ENCODE peak calls at places on chromosomes 3 and 15, in nine cellular contexts. One of them, this sample, is unnamed.
A peak's percentile ranks its signal among the peaks of the same experiment; 100 is the strongest.

GRCh38 chr3:66693461-66693912 is 192.7 kb upstream of the LRIG1 start:
- DNase-seq in tibial nerve: peak; percentile 28
- DNase-seq in small intestine: peak; percentile 32
- DNase-seq in IMR-90: peak; percentile 43
- DNase-seq in CD8-positive, alpha-beta T cell: no peak
- DNase-seq in mammary epithelial cell: no peak
- DNase-seq in astrocyte: peak; percentile 29
- DNase-seq in cardiac muscle cell: peak; percentile 41
- DNase-seq in spleen: no peak
- DNase-seq in this sample: no peak

GRCh38 chr15:101001056-101001455 is 81.9 kb downstream of the LRRK1 start:
- DNase-seq in tibial nerve: no peak
- DNase-seq in small intestine: no peak
- DNase-seq in IMR-90: no peak
- DNase-seq in CD8-positive, alpha-beta T cell: no peak
- DNase-seq in mammary epithelial cell: no peak
- DNase-seq in astrocyte: no peak
- DNase-seq in cardiac muscle cell: no peak
- DNase-seq in spleen: no peak
- DNase-seq in this sample: no peak

GRCh38 chr15:85704720-85705119 is 90.0 kb downstream of the KLHL25 start:
- DNase-seq in tibial nerve: no peak
- DNase-seq in small intestine: no peak
- DNase-seq in IMR-90: no peak
- DNase-seq in CD8-positive, alpha-beta T cell: no peak
- DNase-seq in mammary epithelial cell: no peak
- DNase-seq in astrocyte: no peak
- DNase-seq in cardiac muscle cell: no peak
- DNase-seq in spleen: no peak
- DNase-seq in this sample: no peak

GRCh38 chr3:37862219-37862711 is 585 bp downstream of the CTDSPL start:
- DNase-seq in tibial nerve: no peak
- DNase-seq in small intestine: peak; percentile 54
- DNase-seq in IMR-90: peak; percentile 48
- DNase-seq in CD8-positive, alpha-beta T cell: no peak
- DNase-seq in mammary epithelial cell: no peak
- DNase-seq in astrocyte: no peak
- DNase-seq in cardiac muscle cell: peak; percentile 49
- DNase-seq in spleen: peak; percentile 83
- DNase-seq in this sample: no peak

GRCh38 chr3:123668906-123669305 is 84.1 kb upstream of the HACD2 start:
- DNase-seq in tibial nerve: no peak
- DNase-seq in small intestine: no peak
- DNase-seq in IMR-90: no peak
- DNase-seq in CD8-positive, alpha-beta T cell: no peak
- DNase-seq in mammary epithelial cell: no peak
- DNase-seq in astrocyte: no peak
- DNase-seq in cardiac muscle cell: no peak
- DNase-seq in spleen: no peak
- DNase-seq in this sample: no peak

GRCh38 chr15:44458429-44458828 is 31.0 kb downstream of the CTDSPL2 start:
- DNase-seq in tibial nerve: no peak
- DNase-seq in small intestine: peak; percentile 52
- DNase-seq in IMR-90: no peak
- DNase-seq in CD8-positive, alpha-beta T cell: no peak
- DNase-seq in mammary epithelial cell: no peak
- DNase-seq in astrocyte: no peak
- DNase-seq in cardiac muscle cell: no peak
- DNase-seq in spleen: no peak
- DNase-seq in this sample: no peak

GRCh38 chr15:81311834-81312459 is 12.0 kb downstream of the STARD5 start:
- DNase-seq in tibial nerve: no peak
- DNase-seq in small intestine: no peak
- DNase-seq in IMR-90: peak; percentile 31
- DNase-seq in CD8-positive, alpha-beta T cell: no peak
- DNase-seq in mammary epithelial cell: no peak
- DNase-seq in astrocyte: peak; percentile 59
- DNase-seq in cardiac muscle cell: no peak
- DNase-seq in spleen: peak; percentile 78
- DNase-seq in this sample: no peak

GRCh38 chr3:52087728-52088127 is 31.4 kb upstream of the DUSP7 start:
- DNase-seq in tibial nerve: no peak
- DNase-seq in small intestine: peak; percentile 69
- DNase-seq in IMR-90: no peak
- DNase-seq in CD8-positive, alpha-beta T cell: no peak
- DNase-seq in mammary epithelial cell: no peak
- DNase-seq in astrocyte: no peak
- DNase-seq in cardiac muscle cell: no peak
- DNase-seq in spleen: peak; percentile 38
- DNase-seq in this sample: no peak

GRCh38 chr3:113092746-113093145 is 102.0 kb downstream of the GTPBP8 start:
- DNase-seq in tibial nerve: no peak
- DNase-seq in small intestine: no peak
- DNase-seq in IMR-90: no peak
- DNase-seq in CD8-positive, alpha-beta T cell: no peak
- DNase-seq in mammary epithelial cell: no peak
- DNase-seq in astrocyte: no peak
- DNase-seq in cardiac muscle cell: no peak
- DNase-seq in spleen: no peak
- DNase-seq in this sample: no peak

GRCh38 chr3:167976880-167977498 is 118.7 kb downstream of the GOLIM4 start:
- DNase-seq in tibial nerve: no peak
- DNase-seq in small intestine: peak; percentile 78
- DNase-seq in IMR-90: no peak
- DNase-seq in CD8-positive, alpha-beta T cell: no peak
- DNase-seq in mammary epithelial cell: no peak
- DNase-seq in astrocyte: no peak
- DNase-seq in cardiac muscle cell: peak; percentile 66
- DNase-seq in spleen: no peak
- DNase-seq in this sample: no peak

GRCh38 chr3:11609481-11609880 is 34.2 kb downstream of the VGLL4 start:
- DNase-seq in tibial nerve: no peak
- DNase-seq in small intestine: no peak
- DNase-seq in IMR-90: no peak
- DNase-seq in CD8-positive, alpha-beta T cell: no peak
- DNase-seq in mammary epithelial cell: no peak
- DNase-seq in astrocyte: no peak
- DNase-seq in cardiac muscle cell: no peak
- DNase-seq in spleen: no peak
- DNase-seq in this sample: no peak

GRCh38 chr15:78930577-78931388 is 14.1 kb downstream of the CTSH start:
- DNase-seq in tibial nerve: no peak
- DNase-seq in small intestine: no peak
- DNase-seq in IMR-90: peak; percentile 92
- DNase-seq in CD8-positive, alpha-beta T cell: no peak
- DNase-seq in mammary epithelial cell: peak; percentile 100
- DNase-seq in astrocyte: peak; percentile 95
- DNase-seq in cardiac muscle cell: peak; percentile 83
- DNase-seq in spleen: peak; percentile 61
- DNase-seq in this sample: no peak

GRCh38 chr3:158710601-158711000 is 21.7 kb downstream of the RARRES1 start:
- DNase-seq in tibial nerve: no peak
- DNase-seq in small intestine: no peak
- DNase-seq in IMR-90: no peak
- DNase-seq in CD8-positive, alpha-beta T cell: no peak
- DNase-seq in mammary epithelial cell: no peak
- DNase-seq in astrocyte: peak; percentile 14
- DNase-seq in cardiac muscle cell: no peak
- DNase-seq in spleen: no peak
- DNase-seq in this sample: no peak

GRCh38 chr3:8524249-8524648 is 22.6 kb downstream of the LMCD1 start:
- DNase-seq in tibial nerve: no peak
- DNase-seq in small intestine: no peak
- DNase-seq in IMR-90: no peak
- DNase-seq in CD8-positive, alpha-beta T cell: no peak
- DNase-seq in mammary epithelial cell: peak; percentile 36
- DNase-seq in astrocyte: no peak
- DNase-seq in cardiac muscle cell: no peak
- DNase-seq in spleen: no peak
- DNase-seq in this sample: no peak

GRCh38 chr3:119240101-119240581 is 537 bp downstream of the B4GALT4 start:
- DNase-seq in tibial nerve: no peak
- DNase-seq in small intestine: peak; percentile 93
- DNase-seq in IMR-90: no peak
- DNase-seq in CD8-positive, alpha-beta T cell: no peak
- DNase-seq in mammary epithelial cell: peak; percentile 17
- DNase-seq in astrocyte: no peak
- DNase-seq in cardiac muscle cell: peak; percentile 18
- DNase-seq in spleen: no peak
- DNase-seq in this sample: no peak

GRCh38 chr15:62941719-62942118 is 100.8 kb upstream of the TPM1 start:
- DNase-seq in tibial nerve: no peak
- DNase-seq in small intestine: no peak
- DNase-seq in IMR-90: peak; percentile 52
- DNase-seq in CD8-positive, alpha-beta T cell: peak; percentile 5
- DNase-seq in mammary epithelial cell: no peak
- DNase-seq in astrocyte: no peak
- DNase-seq in cardiac muscle cell: no peak
- DNase-seq in spleen: no peak
- DNase-seq in this sample: no peak

GRCh38 chr15:36401586-36401966 is 177.8 kb upstream of the CDIN1 start:
- DNase-seq in tibial nerve: no peak
- DNase-seq in small intestine: no peak
- DNase-seq in IMR-90: no peak
- DNase-seq in CD8-positive, alpha-beta T cell: no peak
- DNase-seq in mammary epithelial cell: no peak
- DNase-seq in astrocyte: no peak
- DNase-seq in cardiac muscle cell: peak; percentile 18
- DNase-seq in spleen: no peak
- DNase-seq in this sample: no peak

GRCh38 chr15:41284425-41285177 is 47.8 kb downstream of the OIP5 start:
- DNase-seq in tibial nerve: no peak
- DNase-seq in small intestine: peak; percentile 60
- DNase-seq in IMR-90: no peak
- DNase-seq in CD8-positive, alpha-beta T cell: no peak
- DNase-seq in mammary epithelial cell: peak; percentile 23
- DNase-seq in astrocyte: no peak
- DNase-seq in cardiac muscle cell: peak; percentile 25
- DNase-seq in spleen: no peak
- DNase-seq in this sample: no peak

GRCh38 chr3:10680796-10681195 is 135.2 kb upstream of the SLC6A11 start:
- DNase-seq in tibial nerve: no peak
- DNase-seq in small intestine: no peak
- DNase-seq in IMR-90: no peak
- DNase-seq in CD8-positive, alpha-beta T cell: no peak
- DNase-seq in mammary epithelial cell: no peak
- DNase-seq in astrocyte: no peak
- DNase-seq in cardiac muscle cell: no peak
- DNase-seq in spleen: no peak
- DNase-seq in this sample: no peak

GRCh38 chr3:134258761-134259347 is 8.2 kb upstream of the RYK start:
- DNase-seq in tibial nerve: no peak
- DNase-seq in small intestine: no peak
- DNase-seq in IMR-90: peak; percentile 41
- DNase-seq in CD8-positive, alpha-beta T cell: no peak
- DNase-seq in mammary epithelial cell: peak; percentile 56
- DNase-seq in astrocyte: no peak
- DNase-seq in cardiac muscle cell: no peak
- DNase-seq in spleen: no peak
- DNase-seq in this sample: no peak
- H3K27ac ChIP-seq in tibial nerve: no peak overlapping the region
- H3K27ac ChIP-seq in small intestine: no peak overlapping the region
- H3K27ac ChIP-seq in IMR-90: no peak overlapping the region
- H3K27ac ChIP-seq in CD8-positive, alpha-beta T cell: no peak overlapping the region
- H3K27ac ChIP-seq in mammary epithelial cell: no peak overlapping the region
- H3K27ac ChIP-seq in astrocyte: no peak overlapping the region
- H3K27ac ChIP-seq in cardiac muscle cell: no peak overlapping the region
- H3K27ac ChIP-seq in spleen: no peak overlapping the region
- H3K27ac ChIP-seq in this sample: no peak overlapping the region

DNA sequence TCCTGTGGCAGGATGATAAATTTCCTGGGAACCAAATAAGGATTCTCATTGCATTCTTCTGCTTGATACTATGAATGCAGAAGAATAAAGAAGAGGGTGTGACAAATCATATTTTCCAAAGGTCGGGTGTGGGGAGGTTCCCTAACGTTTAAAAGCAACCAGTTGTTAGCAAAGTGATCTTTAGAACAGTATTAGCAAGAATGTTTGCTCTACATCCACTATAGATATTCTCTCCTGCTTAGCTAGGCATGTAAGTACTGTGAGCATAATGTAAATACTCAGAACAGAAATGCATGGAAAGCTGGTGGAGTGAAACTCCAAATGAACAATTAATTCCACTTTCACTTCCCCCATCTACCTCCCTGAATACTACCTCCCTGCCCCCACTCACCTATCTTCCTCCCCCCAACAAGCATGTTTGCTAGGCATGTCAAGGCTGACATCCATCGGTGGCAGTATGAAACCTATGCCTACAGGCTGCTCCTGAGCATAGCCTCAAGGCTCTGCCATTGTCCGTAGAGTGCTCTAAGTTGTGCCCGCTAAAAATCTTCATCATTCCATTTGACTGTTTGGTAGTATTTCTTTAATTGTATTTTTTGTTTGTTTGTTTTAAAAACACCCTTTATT is 329.7 kb downstream of the TIGIT start:
- DNase-seq in tibial nerve: no peak
- DNase-seq in small intestine: peak; percentile 17
- DNase-seq in IMR-90: no peak
- DNase-seq in CD8-positive, alpha-beta T cell: no peak
- DNase-seq in mammary epithelial cell: no peak
- DNase-seq in astrocyte: no peak
- DNase-seq in cardiac muscle cell: peak; percentile 5
- DNase-seq in spleen: no peak
- DNase-seq in this sample: no peak
- H3K27ac ChIP-seq in tibial nerve: peak overlapping the region; percentile 84
- H3K27ac ChIP-seq in small intestine: peak overlapping the region; percentile 90
- H3K27ac ChIP-seq in IMR-90: peak overlapping the region; percentile 99
- H3K27ac ChIP-seq in CD8-positive, alpha-beta T cell: no peak overlapping the region
- H3K27ac ChIP-seq in mammary epithelial cell: no peak overlapping the region
- H3K27ac ChIP-seq in astrocyte: peak overlapping the region; percentile 98
- H3K27ac ChIP-seq in cardiac muscle cell: no peak overlapping the region
- H3K27ac ChIP-seq in spleen: peak overlapping the region; percentile 90
- H3K27ac ChIP-seq in this sample: peak overlapping the region; percentile 93

GRCh38 chr3:45090855-45091254 is 55.3 kb downstream of the CDCP1 start:
- DNase-seq in tibial nerve: no peak
- DNase-seq in small intestine: no peak
- DNase-seq in IMR-90: no peak
- DNase-seq in CD8-positive, alpha-beta T cell: no peak
- DNase-seq in mammary epithelial cell: no peak
- DNase-seq in astrocyte: no peak
- DNase-seq in cardiac muscle cell: no peak
- DNase-seq in spleen: no peak
- DNase-seq in this sample: no peak
- H3K27ac ChIP-seq in tibial nerve: no peak overlapping the region
- H3K27ac ChIP-seq in small intestine: no peak overlapping the region
- H3K27ac ChIP-seq in IMR-90: no peak overlapping the region
- H3K27ac ChIP-seq in CD8-positive, alpha-beta T cell: no peak overlapping the region
- H3K27ac ChIP-seq in mammary epithelial cell: no peak overlapping the region
- H3K27ac ChIP-seq in astrocyte: no peak overlapping the region
- H3K27ac ChIP-seq in cardiac muscle cell: no peak overlapping the region
- H3K27ac ChIP-seq in spleen: no peak overlapping the region
- H3K27ac ChIP-seq in this sample: no peak overlapping the region

DNA sequence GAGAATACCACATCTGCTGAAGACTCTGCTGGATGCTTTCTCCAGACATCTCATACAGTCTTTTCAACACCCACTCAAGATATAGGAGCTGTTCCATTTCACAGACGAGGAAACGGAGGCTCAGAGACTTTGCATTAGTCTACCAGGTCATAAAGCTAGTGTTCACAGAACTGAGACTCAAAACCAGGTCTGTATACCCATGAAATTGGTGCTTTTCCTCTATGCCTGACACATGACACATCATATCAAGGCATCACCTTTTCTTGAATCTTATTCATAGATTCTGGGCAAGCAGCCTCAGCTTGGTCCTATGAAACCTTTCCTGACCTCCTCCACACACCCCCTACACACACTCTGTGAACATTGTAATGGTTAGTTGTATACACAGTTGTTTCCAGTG is 101.2 kb downstream of the LPP start:
- DNase-seq in tibial nerve: no peak
- DNase-seq in small intestine: no peak
- DNase-seq in IMR-90: no peak
- DNase-seq in CD8-positive, alpha-beta T cell: no peak
- DNase-seq in mammary epithelial cell: no peak
- DNase-seq in astrocyte: no peak
- DNase-seq in cardiac muscle cell: no peak
- DNase-seq in spleen: no peak
- DNase-seq in this sample: no peak
- H3K27ac ChIP-seq in tibial nerve: no peak overlapping the region
- H3K27ac ChIP-seq in small intestine: no peak overlapping the region
- H3K27ac ChIP-seq in IMR-90: no peak overlapping the region
- H3K27ac ChIP-seq in CD8-positive, alpha-beta T cell: no peak overlapping the region
- H3K27ac ChIP-seq in mammary epithelial cell: no peak overlapping the region
- H3K27ac ChIP-seq in astrocyte: no peak overlapping the region
- H3K27ac ChIP-seq in cardiac muscle cell: no peak overlapping the region
- H3K27ac ChIP-seq in spleen: no peak overlapping the region
- H3K27ac ChIP-seq in this sample: peak overlapping the region; percentile 39

This sample was measured in thoracic aorta.